ENCODE peak calls at places on chromosomes 5 and 9, in ten cellular contexts. R is HCT116; Q is GM13977; U is RKO; M is NCI-H1694; L is AG08395; A is activated T-helper 1 cell treated with anti-CD3 and anti-CD28 coated beads, Interleukin-12 subunit alpha, Interleukin-12 subunit beta, Interleukin-2, Interleukin-4 antibody, amounts not matched to agents 30 ng/mL and 10 ng/mL and 1 ng/mL, durations not matched to agents 14 hours and 24 hours and 36 hours; V is activated naive CD4-positive, alpha-beta T cell treated with anti-CD3 and anti-CD28 coated beads, Interleukin-2, amount 10 ng/mL, durations not matched to agents 7 days and 5 days; H is A172; T is D341Med. W is an unnamed sample.

GRCh38 chr5:124745367-124746251 is 830 bp downstream of the ZNF608 start:
- DNase-seq in R (no peak), Q (no peak), U (no peak), M (no peak), L (no peak), A (no peak), V (no peak), H (no peak), T (no peak), W (no peak)

GRCh38 chr9:136952876-136953770 is 1.1 kb downstream of the LCN12 start:
- DNase-seq in R (no peak), Q (no peak), U (no peak), M (no peak), L (no peak), A (no peak), V (no peak), H (no peak), T (no peak), W (no peak)

GRCh38 chr5:3265936-3266335 is 329.7 kb upstream of the IRX1 start:
- DNase-seq in R (no peak), Q (no peak), U (no peak), M (no peak), L (no peak), A (no peak), V (no peak), H (no peak), T (no peak), W (no peak)

GRCh38 chr9:2285411-2285810 is 270.3 kb downstream of the SMARCA2 start:
- DNase-seq in R (no peak), Q (no peak), U (no peak), M (no peak), L (no peak), A (no peak), V (no peak), H (no peak), T (no peak), W (no peak)

GRCh38 chr5:168793844-168794837 is 215.0 kb upstream of the PANK3 start:
- DNase-seq in R (no peak), Q (no peak), U (peak; percentile 20), M (no peak), L (peak; percentile 90), A (no peak), V (no peak), H (peak; percentile 83), T (no peak), W (no peak)

GRCh38 chr5:36494756-36495637 is 111.4 kb upstream of the SLC1A3 start:
- DNase-seq in R (no peak), Q (no peak), U (no peak), M (no peak), L (peak; percentile 43), A (no peak), V (no peak), H (no peak), T (no peak), W (no peak)

GRCh38 chr9:93903886-93904648 is 51.1 kb downstream of the BARX1 start:
- DNase-seq in R (no peak), Q (no peak), U (no peak), M (no peak), L (no peak), A (no peak), V (no peak), H (no peak), T (no peak), W (no peak)

GRCh38 chr9:13942695-13943094 is 371.2 kb downstream of the NFIB start:
- DNase-seq in R (no peak), Q (no peak), U (peak; percentile 87), M (no peak), L (peak; percentile 82), A (no peak), V (no peak), H (peak; percentile 83), T (no peak), W (no peak)